ENCODE peak calls at places on chromosome 9, in seven cellular contexts. One of them, this sample, is unnamed.

GRCh38 chr9:90300901-90301688 is 341.5 kb downstream of the DIRAS2 start:
- DNase-seq in right cardiac atrium: no peak
- DNase-seq in CD8-positive, alpha-beta T cell: no peak
- DNase-seq in GM12864: no peak
- DNase-seq in BE2C: peak
- DNase-seq in GM12891: no peak
- DNase-seq in stimulated activated CD8-positive, alpha-beta memory T cell treated with anti-CD3 and anti-CD28 coated beads, Interleukin-12 subunit alpha, Interleukin-12 subunit beta, amount 100 ng/mL, for 4 hours: no peak
- DNase-seq in this sample: peak

GRCh38 chr9:68730570-68731227 is 25.7 kb downstream of the PIP5K1B start:
- DNase-seq in right cardiac atrium: no peak
- DNase-seq in CD8-positive, alpha-beta T cell: no peak
- DNase-seq in GM12864: no peak
- DNase-seq in BE2C: no peak
- DNase-seq in GM12891: no peak
- DNase-seq in stimulated activated CD8-positive, alpha-beta memory T cell treated with anti-CD3 and anti-CD28 coated beads, Interleukin-12 subunit alpha, Interleukin-12 subunit beta, amount 100 ng/mL, for 4 hours: no peak
- DNase-seq in this sample: no peak

GRCh38 chr9:113602126-113603119 is 138.9 kb downstream of the RGS3 start:
- DNase-seq in right cardiac atrium: peak
- DNase-seq in CD8-positive, alpha-beta T cell: no peak
- DNase-seq in GM12864: no peak
- DNase-seq in BE2C: peak
- DNase-seq in GM12891: peak
- DNase-seq in stimulated activated CD8-positive, alpha-beta memory T cell treated with anti-CD3 and anti-CD28 coated beads, Interleukin-12 subunit alpha, Interleukin-12 subunit beta, amount 100 ng/mL, for 4 hours: peak
- DNase-seq in this sample: peak

GRCh38 chr9:134909511-134910105 is 8.1 kb downstream of the FCN1 start:
- DNase-seq in right cardiac atrium: peak
- DNase-seq in CD8-positive, alpha-beta T cell: no peak
- DNase-seq in GM12864: no peak
- DNase-seq in BE2C: no peak
- DNase-seq in GM12891: no peak
- DNase-seq in stimulated activated CD8-positive, alpha-beta memory T cell treated with anti-CD3 and anti-CD28 coated beads, Interleukin-12 subunit alpha, Interleukin-12 subunit beta, amount 100 ng/mL, for 4 hours: no peak
- DNase-seq in this sample: no peak

GRCh38 chr9:37509536-37509935 is 23.8 kb downstream of the POLR1E start:
- DNase-seq in right cardiac atrium: no peak
- DNase-seq in CD8-positive, alpha-beta T cell: no peak
- DNase-seq in GM12864: no peak
- DNase-seq in BE2C: no peak
- DNase-seq in GM12891: no peak
- DNase-seq in stimulated activated CD8-positive, alpha-beta memory T cell treated with anti-CD3 and anti-CD28 coated beads, Interleukin-12 subunit alpha, Interleukin-12 subunit beta, amount 100 ng/mL, for 4 hours: no peak
- DNase-seq in this sample: no peak

GRCh38 chr9:135533093-135533492 is 11.9 kb downstream of the LCN1 start:
- DNase-seq in right cardiac atrium: no peak
- DNase-seq in CD8-positive, alpha-beta T cell: no peak
- DNase-seq in GM12864: no peak
- DNase-seq in BE2C: no peak
- DNase-seq in GM12891: no peak
- DNase-seq in stimulated activated CD8-positive, alpha-beta memory T cell treated with anti-CD3 and anti-CD28 coated beads, Interleukin-12 subunit alpha, Interleukin-12 subunit beta, amount 100 ng/mL, for 4 hours: no peak
- DNase-seq in this sample: no peak

GRCh38 chr9:129860653-129861446 is 25.6 kb downstream of the USP20 start:
- DNase-seq in right cardiac atrium: no peak
- DNase-seq in CD8-positive, alpha-beta T cell: no peak
- DNase-seq in GM12864: no peak
- DNase-seq in BE2C: no peak
- DNase-seq in GM12891: no peak
- DNase-seq in stimulated activated CD8-positive, alpha-beta memory T cell treated with anti-CD3 and anti-CD28 coated beads, Interleukin-12 subunit alpha, Interleukin-12 subunit beta, amount 100 ng/mL, for 4 hours: no peak
- DNase-seq in this sample: no peak

GRCh38 chr9:136882109-136882946 is 4.0 kb upstream of the TRAF2 start:
- DNase-seq in right cardiac atrium: peak
- DNase-seq in CD8-positive, alpha-beta T cell: peak
- DNase-seq in GM12864: peak
- DNase-seq in BE2C: no peak
- DNase-seq in GM12891: peak
- DNase-seq in stimulated activated CD8-positive, alpha-beta memory T cell treated with anti-CD3 and anti-CD28 coated beads, Interleukin-12 subunit alpha, Interleukin-12 subunit beta, amount 100 ng/mL, for 4 hours: peak
- DNase-seq in this sample: peak

GRCh38 chr9:94865599-94866456 is 139.3 kb downstream of the AOPEP start:
- DNase-seq in right cardiac atrium: peak
- DNase-seq in CD8-positive, alpha-beta T cell: no peak
- DNase-seq in GM12864: no peak
- DNase-seq in BE2C: peak
- DNase-seq in GM12891: no peak
- DNase-seq in stimulated activated CD8-positive, alpha-beta memory T cell treated with anti-CD3 and anti-CD28 coated beads, Interleukin-12 subunit alpha, Interleukin-12 subunit beta, amount 100 ng/mL, for 4 hours: no peak
- DNase-seq in this sample: peak

GRCh38 chr9:131610231-131610761 is 65.0 kb downstream of the PRRT1B start:
- DNase-seq in right cardiac atrium: peak
- DNase-seq in CD8-positive, alpha-beta T cell: no peak
- DNase-seq in GM12864: no peak
- DNase-seq in BE2C: no peak
- DNase-seq in GM12891: no peak
- DNase-seq in stimulated activated CD8-positive, alpha-beta memory T cell treated with anti-CD3 and anti-CD28 coated beads, Interleukin-12 subunit alpha, Interleukin-12 subunit beta, amount 100 ng/mL, for 4 hours: no peak
- DNase-seq in this sample: no peak

GRCh38 chr9:101369286-101369685 is 15.5 kb downstream of the BAAT start:
- DNase-seq in right cardiac atrium: no peak
- DNase-seq in CD8-positive, alpha-beta T cell: no peak
- DNase-seq in GM12864: no peak
- DNase-seq in BE2C: no peak
- DNase-seq in GM12891: no peak
- DNase-seq in stimulated activated CD8-positive, alpha-beta memory T cell treated with anti-CD3 and anti-CD28 coated beads, Interleukin-12 subunit alpha, Interleukin-12 subunit beta, amount 100 ng/mL, for 4 hours: no peak
- DNase-seq in this sample: no peak

GRCh38 chr9:138043061-138043410 is 165.5 kb downstream of the CACNA1B start:
- DNase-seq in right cardiac atrium: peak
- DNase-seq in CD8-positive, alpha-beta T cell: no peak
- DNase-seq in GM12864: no peak
- DNase-seq in BE2C: no peak
- DNase-seq in GM12891: no peak
- DNase-seq in stimulated activated CD8-positive, alpha-beta memory T cell treated with anti-CD3 and anti-CD28 coated beads, Interleukin-12 subunit alpha, Interleukin-12 subunit beta, amount 100 ng/mL, for 4 hours: no peak
- DNase-seq in this sample: no peak

GRCh38 chr9:127569819-127570401 is 42.2 kb upstream of the STXBP1 start:
- DNase-seq in right cardiac atrium: no peak
- DNase-seq in CD8-positive, alpha-beta T cell: peak
- DNase-seq in GM12864: no peak
- DNase-seq in BE2C: no peak
- DNase-seq in GM12891: no peak
- DNase-seq in stimulated activated CD8-positive, alpha-beta memory T cell treated with anti-CD3 and anti-CD28 coated beads, Interleukin-12 subunit alpha, Interleukin-12 subunit beta, amount 100 ng/mL, for 4 hours: no peak
- DNase-seq in this sample: no peak

GRCh38 chr9:805151-805550 is 36.3 kb upstream of the DMRT1 start:
- DNase-seq in right cardiac atrium: no peak
- DNase-seq in CD8-positive, alpha-beta T cell: no peak
- DNase-seq in GM12864: no peak
- DNase-seq in BE2C: no peak
- DNase-seq in GM12891: no peak
- DNase-seq in stimulated activated CD8-positive, alpha-beta memory T cell treated with anti-CD3 and anti-CD28 coated beads, Interleukin-12 subunit alpha, Interleukin-12 subunit beta, amount 100 ng/mL, for 4 hours: no peak
- DNase-seq in this sample: no peak

GRCh38 chr9:77386187-77386586 is 208.9 kb downstream of the VPS13A start:
- DNase-seq in right cardiac atrium: no peak
- DNase-seq in CD8-positive, alpha-beta T cell: no peak
- DNase-seq in GM12864: no peak
- DNase-seq in BE2C: no peak
- DNase-seq in GM12891: no peak
- DNase-seq in stimulated activated CD8-positive, alpha-beta memory T cell treated with anti-CD3 and anti-CD28 coated beads, Interleukin-12 subunit alpha, Interleukin-12 subunit beta, amount 100 ng/mL, for 4 hours: no peak
- DNase-seq in this sample: no peak

GRCh38 chr9:70053864-70054263 is 10.2 kb downstream of the MAMDC2 start:
- DNase-seq in right cardiac atrium: no peak
- DNase-seq in CD8-positive, alpha-beta T cell: no peak
- DNase-seq in GM12864: no peak
- DNase-seq in BE2C: no peak
- DNase-seq in GM12891: no peak
- DNase-seq in stimulated activated CD8-positive, alpha-beta memory T cell treated with anti-CD3 and anti-CD28 coated beads, Interleukin-12 subunit alpha, Interleukin-12 subunit beta, amount 100 ng/mL, for 4 hours: no peak
- DNase-seq in this sample: no peak

GRCh38 chr9:110189001-110189400 is 19.0 kb downstream of the C9orf152 start:
- DNase-seq in right cardiac atrium: no peak
- DNase-seq in CD8-positive, alpha-beta T cell: no peak
- DNase-seq in GM12864: no peak
- DNase-seq in BE2C: no peak
- DNase-seq in GM12891: no peak
- DNase-seq in stimulated activated CD8-positive, alpha-beta memory T cell treated with anti-CD3 and anti-CD28 coated beads, Interleukin-12 subunit alpha, Interleukin-12 subunit beta, amount 100 ng/mL, for 4 hours: no peak
- DNase-seq in this sample: no peak

GRCh38 chr9:96688215-96688614 is 33.1 kb upstream of the PRXL2C start:
- DNase-seq in right cardiac atrium: no peak
- DNase-seq in CD8-positive, alpha-beta T cell: no peak
- DNase-seq in GM12864: no peak
- DNase-seq in BE2C: no peak
- DNase-seq in GM12891: no peak
- DNase-seq in stimulated activated CD8-positive, alpha-beta memory T cell treated with anti-CD3 and anti-CD28 coated beads, Interleukin-12 subunit alpha, Interleukin-12 subunit beta, amount 100 ng/mL, for 4 hours: no peak
- DNase-seq in this sample: no peak

GRCh38 chr9:137487454-137488329 is 28.6 kb upstream of the NSMF start:
- DNase-seq in right cardiac atrium: no peak
- DNase-seq in CD8-positive, alpha-beta T cell: no peak
- DNase-seq in GM12864: no peak
- DNase-seq in BE2C: no peak
- DNase-seq in GM12891: no peak
- DNase-seq in stimulated activated CD8-positive, alpha-beta memory T cell treated with anti-CD3 and anti-CD28 coated beads, Interleukin-12 subunit alpha, Interleukin-12 subunit beta, amount 100 ng/mL, for 4 hours: no peak
- DNase-seq in this sample: peak

GRCh38 chr9:92655366-92655765 is 14.6 kb downstream of the IPPK start:
- DNase-seq in right cardiac atrium: peak
- DNase-seq in CD8-positive, alpha-beta T cell: no peak
- DNase-seq in GM12864: no peak
- DNase-seq in BE2C: no peak
- DNase-seq in GM12891: no peak
- DNase-seq in stimulated activated CD8-positive, alpha-beta memory T cell treated with anti-CD3 and anti-CD28 coated beads, Interleukin-12 subunit alpha, Interleukin-12 subunit beta, amount 100 ng/mL, for 4 hours: no peak
- DNase-seq in this sample: no peak

GRCh38 chr9:36218411-36218901 is 27.7 kb downstream of the CLTA start:
- DNase-seq in right cardiac atrium: no peak
- DNase-seq in CD8-positive, alpha-beta T cell: no peak
- DNase-seq in GM12864: no peak
- DNase-seq in BE2C: no peak
- DNase-seq in GM12891: no peak
- DNase-seq in stimulated activated CD8-positive, alpha-beta memory T cell treated with anti-CD3 and anti-CD28 coated beads, Interleukin-12 subunit alpha, Interleukin-12 subunit beta, amount 100 ng/mL, for 4 hours: no peak
- DNase-seq in this sample: no peak

GRCh38 chr9:34375901-34376595 is 650 bp downstream of the MYORG start:
- DNase-seq in right cardiac atrium: no peak
- DNase-seq in CD8-positive, alpha-beta T cell: peak
- DNase-seq in GM12864: no peak
- DNase-seq in BE2C: peak
- DNase-seq in GM12891: no peak
- DNase-seq in stimulated activated CD8-positive, alpha-beta memory T cell treated with anti-CD3 and anti-CD28 coated beads, Interleukin-12 subunit alpha, Interleukin-12 subunit beta, amount 100 ng/mL, for 4 hours: peak
- DNase-seq in this sample: peak

GRCh38 chr9:15642369-15642962 is 89.6 kb downstream of the CCDC171 start:
- DNase-seq in right cardiac atrium: no peak
- DNase-seq in CD8-positive, alpha-beta T cell: no peak
- DNase-seq in GM12864: no peak
- DNase-seq in BE2C: no peak
- DNase-seq in GM12891: no peak
- DNase-seq in stimulated activated CD8-positive, alpha-beta memory T cell treated with anti-CD3 and anti-CD28 coated beads, Interleukin-12 subunit alpha, Interleukin-12 subunit beta, amount 100 ng/mL, for 4 hours: no peak
- DNase-seq in this sample: peak

GRCh38 chr9:70954126-70954525 is 167.3 kb downstream of the TRPM3 start:
- DNase-seq in right cardiac atrium: no peak
- DNase-seq in CD8-positive, alpha-beta T cell: no peak
- DNase-seq in GM12864: no peak
- DNase-seq in BE2C: no peak
- DNase-seq in GM12891: no peak
- DNase-seq in stimulated activated CD8-positive, alpha-beta memory T cell treated with anti-CD3 and anti-CD28 coated beads, Interleukin-12 subunit alpha, Interleukin-12 subunit beta, amount 100 ng/mL, for 4 hours: no peak
- DNase-seq in this sample: no peak

GRCh38 chr9:87067426-87067825 is 120.1 kb upstream of the GAS1 start:
- DNase-seq in right cardiac atrium: no peak
- DNase-seq in CD8-positive, alpha-beta T cell: no peak
- DNase-seq in GM12864: no peak
- DNase-seq in BE2C: no peak
- DNase-seq in GM12891: no peak
- DNase-seq in stimulated activated CD8-positive, alpha-beta memory T cell treated with anti-CD3 and anti-CD28 coated beads, Interleukin-12 subunit alpha, Interleukin-12 subunit beta, amount 100 ng/mL, for 4 hours: no peak
- DNase-seq in this sample: no peak

GRCh38 chr9:92911496-92912475 is 33.9 kb upstream of the ZNF484 start:
- DNase-seq in right cardiac atrium: peak
- DNase-seq in CD8-positive, alpha-beta T cell: no peak
- DNase-seq in GM12864: no peak
- DNase-seq in BE2C: no peak
- DNase-seq in GM12891: no peak
- DNase-seq in stimulated activated CD8-positive, alpha-beta memory T cell treated with anti-CD3 and anti-CD28 coated beads, Interleukin-12 subunit alpha, Interleukin-12 subunit beta, amount 100 ng/mL, for 4 hours: no peak
- DNase-seq in this sample: no peak

GRCh38 chr9:91571036-91571435 is 147.4 kb upstream of the NFIL3 start:
- DNase-seq in right cardiac atrium: no peak
- DNase-seq in CD8-positive, alpha-beta T cell: no peak
- DNase-seq in GM12864: no peak
- DNase-seq in BE2C: no peak
- DNase-seq in GM12891: no peak
- DNase-seq in stimulated activated CD8-positive, alpha-beta memory T cell treated with anti-CD3 and anti-CD28 coated beads, Interleukin-12 subunit alpha, Interleukin-12 subunit beta, amount 100 ng/mL, for 4 hours: no peak
- DNase-seq in this sample: no peak

GRCh38 chr9:89044881-89045280 is 53.6 kb downstream of the S1PR3 start:
- DNase-seq in right cardiac atrium: no peak
- DNase-seq in CD8-positive, alpha-beta T cell: no peak
- DNase-seq in GM12864: no peak
- DNase-seq in BE2C: no peak
- DNase-seq in GM12891: no peak
- DNase-seq in stimulated activated CD8-positive, alpha-beta memory T cell treated with anti-CD3 and anti-CD28 coated beads, Interleukin-12 subunit alpha, Interleukin-12 subunit beta, amount 100 ng/mL, for 4 hours: no peak
- DNase-seq in this sample: no peak

This sample was measured in SK-N-SH.